ENCODE peak calls at places on chromosomes 5 and 9, in six cellular contexts. A is activated CD4-positive, alpha-beta memory T cell treated with anti-CD3 and anti-CD28 coated beads for 36 hours; N is HT1080; T is COR-L47; U is hippocampal formation; Q is NCI-H460. H is an unnamed sample.

GRCh38 chr9:131473891-131474290 is 28.8 kb upstream of the POMT1 start:
- DNase-seq in A (no peak), N (no peak), T (no peak), U (no peak), Q (no peak), H (no peak)

GRCh38 chr9:98365227-98365669 is 109.8 kb upstream of the TBC1D2 start:
- DNase-seq in A (no peak), N (peak; percentile 71), T (no peak), U (no peak), Q (no peak), H (peak; percentile 10)

GRCh38 chr5:86917117-86917579 is 299.4 kb downstream of the COX7C start:
- DNase-seq in A (peak; percentile 18), N (peak; percentile 5), T (no peak), U (no peak), Q (peak; percentile 42), H (peak; percentile 24)

GRCh38 chr9:137924761-137925369 is 47.3 kb downstream of the CACNA1B start:
- DNase-seq in A (no peak), N (no peak), T (no peak), U (no peak), Q (no peak), H (no peak)

GRCh38 chr9:92992549-92992948 is 45.2 kb downstream of the FGD3 start:
- DNase-seq in A (no peak), N (no peak), T (no peak), U (no peak), Q (no peak), H (no peak)

GRCh38 chr9:70409800-70410199 is 4.7 kb downstream of the KLF9 start:
- DNase-seq in A (no peak), N (no peak), T (no peak), U (no peak), Q (no peak), H (no peak)

GRCh38 chr5:175388531-175388930 is 55.5 kb downstream of the DRD1 start:
- DNase-seq in A (no peak), N (no peak), T (no peak), U (no peak), Q (no peak), H (no peak)

GRCh38 chr5:74374656-74375055 is 265.9 kb downstream of the ENC1 start:
- DNase-seq in A (no peak), N (no peak), T (no peak), U (no peak), Q (no peak), H (no peak)

GRCh38 chr9:137605146-137606004 is at the start of gene ARRDC1:
- DNase-seq in A (peak; percentile 96), N (peak; percentile 68), T (peak; percentile 82), U (peak; percentile 96), Q (peak; percentile 90), H (peak; percentile 98)

GRCh38 chr9:99114049-99114440 is 9.1 kb downstream of the TGFBR1 start:
- DNase-seq in A (no peak), N (no peak), T (no peak), U (no peak), Q (no peak), H (no peak)

GRCh38 chr5:113197456-113198200 is 221.0 kb downstream of the DCP2 start:
- DNase-seq in A (no peak), N (no peak), T (no peak), U (no peak), Q (no peak), H (no peak)

GRCh38 chr9:123763910-123764588 is 165.9 kb downstream of the DENND1A start:
- DNase-seq in A (no peak), N (peak; percentile 3), T (no peak), U (no peak), Q (no peak), H (peak; percentile 61)

GRCh38 chr9:97710356-97711222 is 13.4 kb upstream of the XPA start:
- DNase-seq in A (peak; percentile 55), N (peak; percentile 64), T (peak; percentile 59), U (peak; percentile 38), Q (peak; percentile 65), H (peak; percentile 87)

GRCh38 chr5:59390074-59390659 is 503.4 kb downstream of the PDE4D start:
- DNase-seq in A (no peak), N (no peak), T (peak; percentile 12), U (no peak), Q (peak; percentile 23), H (peak; percentile 11)

GRCh38 chr5:117220730-117221129 is 646.1 kb upstream of the SEMA6A start:
- DNase-seq in A (no peak), N (peak; percentile 20), T (no peak), U (no peak), Q (no peak), H (no peak)

GRCh38 chr5:73327908-73328455 is 120.6 kb downstream of the FOXD1 start:
- DNase-seq in A (no peak), N (peak; percentile 91), T (no peak), U (no peak), Q (no peak), H (peak; percentile 39)

GRCh38 chr9:134643306-134643705 is 1.7 kb downstream of the COL5A1 start:
- DNase-seq in A (no peak), N (peak; percentile 40), T (no peak), U (no peak), Q (no peak), H (peak; percentile 64)

GRCh38 chr9:37198831-37199230 is 78.5 kb downstream of the ZCCHC7 start:
- DNase-seq in A (no peak), N (no peak), T (no peak), U (no peak), Q (no peak), H (no peak)

GRCh38 chr5:128121679-128122078 is 38.1 kb downstream of the SLC12A2 start:
- DNase-seq in A (no peak), N (no peak), T (no peak), U (no peak), Q (no peak), H (no peak)

GRCh38 chr5:154993461-154993860 is 20.1 kb upstream of the KIF4B start:
- DNase-seq in A (no peak), N (no peak), T (no peak), U (no peak), Q (no peak), H (no peak)

GRCh38 chr9:95155211-95155610 is 162.3 kb downstream of the FANCC start:
- DNase-seq in A (no peak), N (no peak), T (no peak), U (no peak), Q (no peak), H (no peak)

GRCh38 chr5:16617272-16617973 is 626 bp upstream of the RETREG1 start:
- DNase-seq in A (peak; percentile 61), N (no peak), T (no peak), U (no peak), Q (no peak), H (no peak)

GRCh38 chr5:107123014-107123413 is 547.7 kb downstream of the EFNA5 start:
- DNase-seq in A (no peak), N (no peak), T (no peak), U (no peak), Q (no peak), H (no peak)

GRCh38 chr9:130138791-130139190 is 33.4 kb upstream of the NCS1 start:
- DNase-seq in A (peak; percentile 27), N (peak; percentile 95), T (no peak), U (peak; percentile 22), Q (no peak), H (peak; percentile 89)

GRCh38 chr9:119827126-119827525 is 457.9 kb upstream of the BRINP1 start:
- DNase-seq in A (no peak), N (no peak), T (no peak), U (no peak), Q (no peak), H (no peak)

GRCh38 chr9:18352716-18353115 is 121.2 kb upstream of the ADAMTSL1 start:
- DNase-seq in A (no peak), N (no peak), T (no peak), U (no peak), Q (no peak), H (no peak)

GRCh38 chr9:90991953-90992352 is 190.3 kb downstream of the SYK start:
- DNase-seq in A (no peak), N (no peak), T (no peak), U (no peak), Q (no peak), H (peak; percentile 24)

GRCh38 chr5:31861601-31862000 is 222.7 kb downstream of the PDZD2 start:
- DNase-seq in A (no peak), N (no peak), T (no peak), U (no peak), Q (no peak), H (no peak)

GRCh38 chr5:78526049-78526525 is 122.5 kb downstream of the LHFPL2 start:
- DNase-seq in A (peak; percentile 15), N (peak; percentile 83), T (no peak), U (no peak), Q (no peak), H (peak; percentile 70)

GRCh38 chr9:134518004-134518606 is 123.5 kb upstream of the COL5A1 start:
- DNase-seq in A (no peak), N (no peak), T (no peak), U (no peak), Q (no peak), H (peak; percentile 82)

GRCh38 chr9:134375430-134376385 is 49.5 kb downstream of the RXRA start:
- DNase-seq in A (no peak), N (no peak), T (no peak), U (peak; percentile 44), Q (no peak), H (peak; percentile 52)

GRCh38 chr5:32500206-32500605 is 55.7 kb upstream of the ZFR start:
- DNase-seq in A (no peak), N (no peak), T (no peak), U (no peak), Q (no peak), H (no peak)

GRCh38 chr5:111511174-111512025 is 935 bp downstream of the STARD4 start:
- DNase-seq in A (no peak), N (no peak), T (no peak), U (no peak), Q (no peak), H (peak; percentile 25)

GRCh38 chr9:98314381-98315066 is 59.1 kb upstream of the TBC1D2 start:
- DNase-seq in A (no peak), N (peak; percentile 60), T (no peak), U (no peak), Q (peak; percentile 69), H (peak; percentile 64)

GRCh38 chr9:109304350-109304749 is 16.5 kb downstream of the EPB41L4B start:
- DNase-seq in A (no peak), N (no peak), T (no peak), U (no peak), Q (no peak), H (no peak)

GRCh38 chr9:90142580-90142979 is 500.0 kb downstream of the DIRAS2 start:
- DNase-seq in A (peak; percentile 46), N (peak; percentile 7), T (peak; percentile 79), U (peak; percentile 18), Q (peak; percentile 62), H (no peak)

GRCh38 chr9:129701549-129701948 is 36.1 kb downstream of the PRRX2 start:
- DNase-seq in A (no peak), N (no peak), T (no peak), U (no peak), Q (no peak), H (no peak)

GRCh38 chr9:469672-470040 is 255.0 kb downstream of the DOCK8 start:
- DNase-seq in A (peak; percentile 37), N (no peak), T (no peak), U (no peak), Q (no peak), H (no peak)

GRCh38 chr5:31192442-31192841 is 1.0 kb upstream of the CDH6 start:
- DNase-seq in A (no peak), N (no peak), T (no peak), U (no peak), Q (no peak), H (no peak)